ENCODE peak calls at places on chromosomes 5 and 9, in four cellular contexts. W, K, S and I are unnamed samples.

GRCh38 chr5:177477701-177478477 is 4.5 kb upstream of the DBN1 start:
- DNase-seq in W (no peak), K (no peak), S (peak; percentile 23), I (no peak)

GRCh38 chr5:54148062-54148461 is 162.3 kb downstream of the ARL15 start:
- DNase-seq in W (no peak), K (no peak), S (no peak), I (no peak)

GRCh38 chr9:92500725-92501124 is 18.4 kb upstream of the ASPN start:
- DNase-seq in W (no peak), K (no peak), S (no peak), I (no peak)

GRCh38 chr9:108543251-108543768 is 312.5 kb downstream of the ACTL7B start:
- DNase-seq in W (no peak), K (no peak), S (no peak), I (no peak)

GRCh38 chr5:7331083-7331482 is 64.9 kb upstream of the ADCY2 start:
- DNase-seq in W (no peak), K (no peak), S (no peak), I (no peak)

GRCh38 chr5:50808406-50808805 is 142.0 kb downstream of the PARP8 start:
- DNase-seq in W (no peak), K (no peak), S (no peak), I (no peak)

GRCh38 chr5:150583541-150584225 is 56.8 kb upstream of the SYNPO start:
- DNase-seq in W (no peak), K (no peak), S (no peak), I (no peak)

GRCh38 chr5:140140435-140140834 is 14.7 kb downstream of the IGIP start:
- DNase-seq in W (no peak), K (no peak), S (peak; percentile 50), I (no peak)

GRCh38 chr5:168244838-168245555 is 46.4 kb upstream of the WWC1 start:
- DNase-seq in W (no peak), K (no peak), S (no peak), I (no peak)

GRCh38 chr5:68555891-68556689 is 340.5 kb downstream of the PIK3R1 start:
- DNase-seq in W (no peak), K (no peak), S (no peak), I (no peak)

GRCh38 chr9:134243778-134244467 is 79.6 kb upstream of the RNU6ATAC start:
- DNase-seq in W (no peak), K (peak; percentile 13), S (peak; percentile 47), I (no peak)

GRCh38 chr9:93520523-93520922 is 55.9 kb upstream of the PHF2 start:
- DNase-seq in W (no peak), K (no peak), S (no peak), I (no peak)

GRCh38 chr5:180116441-180117377 is 45.1 kb upstream of the RNF130 start:
- DNase-seq in W (no peak), K (no peak), S (no peak), I (no peak)

GRCh38 chr5:171299851-171300250 is 9.2 kb upstream of the TLX3 start:
- DNase-seq in W (no peak), K (no peak), S (no peak), I (no peak)

GRCh38 chr5:64576241-64576640 is 70.4 kb downstream of the RGS7BP start:
- DNase-seq in W (no peak), K (no peak), S (no peak), I (no peak)

GRCh38 chr5:58545912-58546311 is 37.0 kb upstream of the RAB3C start:
- DNase-seq in W (no peak), K (no peak), S (no peak), I (no peak)

GRCh38 chr5:151483176-151483575 is 35.8 kb downstream of the SLC36A1 start:
- DNase-seq in W (no peak), K (no peak), S (no peak), I (no peak)

GRCh38 chr5:101783241-101784095 is 512.6 kb downstream of the SLCO4C1 start:
- DNase-seq in W (no peak), K (no peak), S (no peak), I (no peak)

GRCh38 chr9:135344915-135345500 is 134.6 kb upstream of the PPP1R26 start:
- DNase-seq in W (no peak), K (no peak), S (no peak), I (no peak)

GRCh38 chr5:77431286-77431685 is 60.8 kb downstream of the WDR41 start:
- DNase-seq in W (no peak), K (no peak), S (no peak), I (no peak)

GRCh38 chr5:148179234-148179824 is 11.0 kb downstream of the SPINK14 start:
- DNase-seq in W (no peak), K (no peak), S (no peak), I (peak; percentile 11)

GRCh38 chr5:100828756-100829342 is 74.2 kb downstream of the ST8SIA4 start:
- DNase-seq in W (no peak), K (no peak), S (no peak), I (no peak)

GRCh38 chr5:111116550-111116949 is 24.4 kb downstream of the WDR36 start:
- DNase-seq in W (no peak), K (no peak), S (no peak), I (no peak)

GRCh38 chr5:75510836-75511434 is 494 bp downstream of the CERT1 start:
- DNase-seq in W (peak; percentile 32), K (peak; percentile 28), S (peak; percentile 65), I (peak; percentile 30)

GRCh38 chr5:90014420-90014819 is 395.1 kb downstream of the CETN3 start:
- DNase-seq in W (no peak), K (no peak), S (no peak), I (no peak)

GRCh38 chr9:13324988-13325387 is 45.5 kb upstream of the MPDZ start:
- DNase-seq in W (no peak), K (no peak), S (no peak), I (no peak)

GRCh38 chr5:2748180-2748840 is 3.2 kb downstream of the IRX2 start:
- DNase-seq in W (no peak), K (no peak), S (no peak), I (no peak)

GRCh38 chr5:121031487-121031886 is 567.4 kb downstream of the PRR16 start:
- DNase-seq in W (no peak), K (no peak), S (no peak), I (no peak)

GRCh38 chr9:109132473-109133095 is 12.8 kb upstream of the TMEM245 start:
- DNase-seq in W (no peak), K (no peak), S (no peak), I (no peak)

GRCh38 chr9:119998614-119999013 is 581.4 kb downstream of the CDK5RAP2 start:
- DNase-seq in W (no peak), K (no peak), S (no peak), I (no peak)

GRCh38 chr5:132094393-132095076 is 20.9 kb downstream of the CSF2 start:
- DNase-seq in W (no peak), K (no peak), S (no peak), I (no peak)

GRCh38 chr9:38057416-38058195 is 11.4 kb downstream of the SHB start:
- DNase-seq in W (no peak), K (no peak), S (no peak), I (no peak)

GRCh38 chr5:73272351-73272750 is 99.4 kb downstream of the TMEM174 start:
- DNase-seq in W (no peak), K (no peak), S (no peak), I (no peak)

GRCh38 chr9:34127035-34127948 is 794 bp upstream of the DCAF12 start:
- DNase-seq in W (no peak), K (no peak), S (no peak), I (no peak)

GRCh38 chr5:145483211-145483610 is 351.9 kb downstream of the PRELID2 start:
- DNase-seq in W (no peak), K (no peak), S (no peak), I (no peak)

GRCh38 chr9:13778486-13779110 is 499.1 kb upstream of the MPDZ start:
- DNase-seq in W (no peak), K (no peak), S (no peak), I (no peak)

GRCh38 chr9:127569819-127570401 is 42.2 kb upstream of the STXBP1 start:
- DNase-seq in W (no peak), K (no peak), S (no peak), I (no peak)

GRCh38 chr9:98989036-98990000 is 45.6 kb downstream of the COL15A1 start:
- DNase-seq in W (no peak), K (no peak), S (peak; percentile 91), I (no peak)